ENCODE peak calls at places on chromosome 7, in nine cellular contexts. One of them, this sample, is unnamed.

GRCh38 chr7:114084381-114085312 is 165.8 kb upstream of the PPP1R3A start:
- DNase-seq in H9: peak
- DNase-seq in upper lobe of right lung: peak
- DNase-seq in body of pancreas: peak
- DNase-seq in H1: peak
- DNase-seq in WERI-Rb-1: peak
- DNase-seq in dorsolateral prefrontal cortex: no peak
- DNase-seq in substantia nigra: no peak
- DNase-seq in CD4-positive, alpha-beta memory T cell: no peak
- DNase-seq in this sample: no peak

GRCh38 chr7:79064187-79064823 is 389.2 kb downstream of the MAGI2 start:
- DNase-seq in WERI-Rb-1: no peak
- DNase-seq in upper lobe of right lung: no peak
- DNase-seq in body of pancreas: no peak
- DNase-seq in dorsolateral prefrontal cortex: no peak
- DNase-seq in H9: no peak
- DNase-seq in CD4-positive, alpha-beta memory T cell: no peak
- DNase-seq in H1: no peak
- DNase-seq in substantia nigra: no peak
- DNase-seq in this sample: no peak

GRCh38 chr7:2049111-2049781 is 183.5 kb downstream of the MAD1L1 start:
- DNase-seq in H1: no peak
- DNase-seq in CD4-positive, alpha-beta memory T cell: no peak
- DNase-seq in body of pancreas: no peak
- DNase-seq in H9: no peak
- DNase-seq in substantia nigra: no peak
- DNase-seq in dorsolateral prefrontal cortex: no peak
- DNase-seq in upper lobe of right lung: no peak
- DNase-seq in WERI-Rb-1: no peak
- DNase-seq in this sample: no peak

GRCh38 chr7:50793115-50793946 is 10.6 kb upstream of the GRB10 start:
- DNase-seq in H1: peak
- DNase-seq in upper lobe of right lung: peak
- DNase-seq in substantia nigra: no peak
- DNase-seq in dorsolateral prefrontal cortex: peak
- DNase-seq in H9: peak
- DNase-seq in CD4-positive, alpha-beta memory T cell: peak
- DNase-seq in WERI-Rb-1: peak
- DNase-seq in body of pancreas: peak
- DNase-seq in this sample: no peak

GRCh38 chr7:121084748-121085336 is 96.3 kb downstream of the CPED1 start:
- DNase-seq in H9: no peak
- DNase-seq in WERI-Rb-1: no peak
- DNase-seq in body of pancreas: no peak
- DNase-seq in dorsolateral prefrontal cortex: no peak
- DNase-seq in CD4-positive, alpha-beta memory T cell: no peak
- DNase-seq in upper lobe of right lung: no peak
- DNase-seq in H1: no peak
- DNase-seq in substantia nigra: no peak
- DNase-seq in this sample: peak

GRCh38 chr7:118104812-118105441 is 79.0 kb upstream of the LSM8 start:
- DNase-seq in CD4-positive, alpha-beta memory T cell: no peak
- DNase-seq in H9: no peak
- DNase-seq in WERI-Rb-1: no peak
- DNase-seq in substantia nigra: no peak
- DNase-seq in H1: no peak
- DNase-seq in upper lobe of right lung: no peak
- DNase-seq in dorsolateral prefrontal cortex: no peak
- DNase-seq in body of pancreas: no peak
- DNase-seq in this sample: no peak

GRCh38 chr7:87339373-87339897 is 6.0 kb upstream of the CROT start:
- DNase-seq in upper lobe of right lung: no peak
- DNase-seq in H1: no peak
- DNase-seq in H9: no peak
- DNase-seq in substantia nigra: no peak
- DNase-seq in dorsolateral prefrontal cortex: no peak
- DNase-seq in body of pancreas: no peak
- DNase-seq in WERI-Rb-1: no peak
- DNase-seq in CD4-positive, alpha-beta memory T cell: no peak
- DNase-seq in this sample: no peak

GRCh38 chr7:38424750-38425463 is 151.5 kb upstream of the TARP start:
- DNase-seq in CD4-positive, alpha-beta memory T cell: peak
- DNase-seq in H9: no peak
- DNase-seq in dorsolateral prefrontal cortex: no peak
- DNase-seq in H1: no peak
- DNase-seq in WERI-Rb-1: no peak
- DNase-seq in substantia nigra: no peak
- DNase-seq in body of pancreas: no peak
- DNase-seq in upper lobe of right lung: no peak
- DNase-seq in this sample: no peak

GRCh38 chr7:10022957-10023356 is 950.7 kb upstream of the PHF14 start:
- DNase-seq in H1: no peak
- DNase-seq in substantia nigra: no peak
- DNase-seq in upper lobe of right lung: no peak
- DNase-seq in WERI-Rb-1: peak
- DNase-seq in dorsolateral prefrontal cortex: no peak
- DNase-seq in CD4-positive, alpha-beta memory T cell: no peak
- DNase-seq in H9: peak
- DNase-seq in body of pancreas: peak
- DNase-seq in this sample: no peak

GRCh38 chr7:156475179-156475578 is 165.4 kb upstream of the RNF32 start:
- DNase-seq in body of pancreas: no peak
- DNase-seq in WERI-Rb-1: no peak
- DNase-seq in H1: peak
- DNase-seq in dorsolateral prefrontal cortex: no peak
- DNase-seq in substantia nigra: no peak
- DNase-seq in upper lobe of right lung: no peak
- DNase-seq in CD4-positive, alpha-beta memory T cell: no peak
- DNase-seq in H9: no peak
- DNase-seq in this sample: no peak

GRCh38 chr7:65892832-65893231 is 20.0 kb downstream of the VKORC1L1 start:
- DNase-seq in upper lobe of right lung: no peak
- DNase-seq in WERI-Rb-1: no peak
- DNase-seq in H9: no peak
- DNase-seq in CD4-positive, alpha-beta memory T cell: no peak
- DNase-seq in body of pancreas: no peak
- DNase-seq in dorsolateral prefrontal cortex: no peak
- DNase-seq in substantia nigra: no peak
- DNase-seq in H1: no peak
- DNase-seq in this sample: no peak

DNA sequence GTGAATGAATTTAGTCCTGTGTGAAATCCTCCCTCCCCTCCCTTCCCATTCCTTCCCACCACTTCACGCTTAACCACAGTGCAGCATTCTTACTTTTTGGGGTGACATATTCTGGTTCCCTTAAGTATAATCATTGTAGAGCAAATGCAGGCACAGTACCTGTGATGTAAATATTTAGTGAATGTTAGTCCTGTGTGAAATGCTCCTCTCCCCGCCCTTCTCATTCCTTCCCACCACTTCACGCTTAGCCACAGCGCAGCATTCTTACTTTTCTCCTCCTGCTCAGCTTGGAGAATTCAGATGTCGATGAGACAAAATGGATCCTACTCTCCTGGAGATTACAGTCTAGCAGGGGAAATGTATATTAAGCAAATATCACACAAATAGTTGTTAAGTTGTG is 258.8 kb downstream of the EXOC4 start:
- DNase-seq in H9: no peak
- DNase-seq in H1: no peak
- DNase-seq in CD4-positive, alpha-beta memory T cell: no peak
- DNase-seq in upper lobe of right lung: no peak
- DNase-seq in substantia nigra: no peak
- DNase-seq in dorsolateral prefrontal cortex: no peak
- DNase-seq in body of pancreas: no peak
- DNase-seq in WERI-Rb-1: no peak
- DNase-seq in this sample: no peak
- H3K27ac ChIP-seq in H9: no peak
- H3K27ac ChIP-seq in H1: no peak
- H3K27ac ChIP-seq in CD4-positive, alpha-beta memory T cell: no peak
- H3K27ac ChIP-seq in upper lobe of right lung: no peak
- H3K27ac ChIP-seq in substantia nigra: no peak
- H3K27ac ChIP-seq in dorsolateral prefrontal cortex: no peak
- H3K27ac ChIP-seq in body of pancreas: no peak
- H3K27ac ChIP-seq in WERI-Rb-1: no peak
- H3K27ac ChIP-seq in this sample: no peak

GRCh38 chr7:135159359-135160087 is 11.0 kb downstream of the CYREN start:
- DNase-seq in upper lobe of right lung: no peak
- DNase-seq in CD4-positive, alpha-beta memory T cell: no peak
- DNase-seq in substantia nigra: no peak
- DNase-seq in dorsolateral prefrontal cortex: no peak
- DNase-seq in H1: no peak
- DNase-seq in WERI-Rb-1: no peak
- DNase-seq in body of pancreas: no peak
- DNase-seq in H9: no peak
- DNase-seq in this sample: no peak
- H3K27ac ChIP-seq in upper lobe of right lung: peak
- H3K27ac ChIP-seq in CD4-positive, alpha-beta memory T cell: no peak
- H3K27ac ChIP-seq in substantia nigra: no peak
- H3K27ac ChIP-seq in dorsolateral prefrontal cortex: peak
- H3K27ac ChIP-seq in H1: no peak
- H3K27ac ChIP-seq in WERI-Rb-1: no peak
- H3K27ac ChIP-seq in body of pancreas: peak
- H3K27ac ChIP-seq in H9: no peak
- H3K27ac ChIP-seq in this sample: peak

DNA sequence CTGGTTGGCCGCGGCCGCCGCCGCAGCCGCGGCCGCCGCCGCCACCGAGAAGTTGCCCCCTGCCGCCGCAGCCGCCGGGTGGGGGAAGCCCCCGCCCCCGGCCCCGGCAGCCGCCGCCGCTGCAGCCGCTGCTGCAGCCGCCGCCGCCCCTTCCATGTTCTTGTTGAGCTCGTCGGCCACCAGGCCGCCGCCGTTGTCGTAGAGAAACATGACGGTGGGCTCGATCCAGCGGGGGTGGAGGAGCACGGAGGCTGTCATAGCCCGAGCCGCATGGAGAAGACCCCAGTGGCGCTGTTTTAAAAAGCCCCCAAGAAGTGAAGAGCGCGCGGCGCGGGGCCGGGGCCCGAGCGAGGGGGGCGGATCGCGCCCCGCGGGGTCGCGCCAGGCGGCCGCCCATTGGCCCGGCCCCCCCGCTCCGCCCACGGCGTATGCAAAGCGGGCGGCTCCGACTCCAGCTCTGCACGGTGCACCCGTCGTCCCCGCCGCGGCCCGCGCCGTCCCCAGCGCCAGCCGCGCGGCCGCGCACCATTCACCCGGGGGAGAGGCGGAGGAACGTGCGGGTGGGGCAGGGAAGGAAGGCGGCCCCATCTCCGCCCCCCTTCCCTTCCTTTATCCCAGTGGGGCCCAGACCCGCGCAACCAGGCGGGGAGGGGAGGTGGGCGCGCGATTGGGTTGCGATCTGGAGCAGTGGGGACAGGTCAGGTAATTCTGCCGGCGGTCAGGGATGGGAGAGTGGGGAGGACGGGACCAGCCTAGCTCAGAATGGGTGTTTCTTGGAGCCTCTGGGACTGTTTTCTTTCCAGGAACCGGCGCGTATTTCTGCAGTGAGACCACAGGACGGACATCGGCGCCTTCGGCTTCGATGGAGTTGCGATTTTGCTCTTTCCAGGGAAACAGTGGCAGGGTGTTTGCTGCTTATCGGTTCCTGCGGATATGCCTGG is at the start of gene HOXA13:
- DNase-seq in H1: peak
- DNase-seq in body of pancreas: no peak
- DNase-seq in H9: peak
- DNase-seq in WERI-Rb-1: peak
- DNase-seq in upper lobe of right lung: peak
- DNase-seq in dorsolateral prefrontal cortex: no peak
- DNase-seq in CD4-positive, alpha-beta memory T cell: no peak
- DNase-seq in substantia nigra: no peak
- DNase-seq in this sample: no peak
- H3K27ac ChIP-seq in H1: no peak
- H3K27ac ChIP-seq in body of pancreas: no peak
- H3K27ac ChIP-seq in H9: no peak
- H3K27ac ChIP-seq in WERI-Rb-1: no peak
- H3K27ac ChIP-seq in upper lobe of right lung: no peak
- H3K27ac ChIP-seq in dorsolateral prefrontal cortex: no peak
- H3K27ac ChIP-seq in CD4-positive, alpha-beta memory T cell: no peak
- H3K27ac ChIP-seq in substantia nigra: no peak
- H3K27ac ChIP-seq in this sample: peak

GRCh38 chr7:134988161-134988560 is 1.9 kb downstream of the AGBL3 start:
- DNase-seq in dorsolateral prefrontal cortex: no peak
- DNase-seq in H9: no peak
- DNase-seq in CD4-positive, alpha-beta memory T cell: no peak
- DNase-seq in WERI-Rb-1: no peak
- DNase-seq in H1: no peak
- DNase-seq in body of pancreas: no peak
- DNase-seq in substantia nigra: no peak
- DNase-seq in upper lobe of right lung: no peak
- DNase-seq in this sample: no peak

GRCh38 chr7:134991469-134992339 is 5.4 kb downstream of the AGBL3 start:
- DNase-seq in substantia nigra: no peak
- DNase-seq in H9: no peak
- DNase-seq in upper lobe of right lung: no peak
- DNase-seq in CD4-positive, alpha-beta memory T cell: no peak
- DNase-seq in H1: no peak
- DNase-seq in body of pancreas: peak
- DNase-seq in WERI-Rb-1: no peak
- DNase-seq in dorsolateral prefrontal cortex: no peak
- DNase-seq in this sample: no peak

GRCh38 chr7:134986363-134987231 is at the start of gene AGBL3:
- DNase-seq in upper lobe of right lung: peak
- DNase-seq in CD4-positive, alpha-beta memory T cell: peak
- DNase-seq in WERI-Rb-1: peak
- DNase-seq in dorsolateral prefrontal cortex: peak
- DNase-seq in H9: peak
- DNase-seq in body of pancreas: peak
- DNase-seq in H1: peak
- DNase-seq in substantia nigra: peak
- DNase-seq in this sample: peak

GRCh38 chr7:134985894-134986362 is 380 bp upstream of the AGBL3 start:
- DNase-seq in WERI-Rb-1: no peak
- DNase-seq in body of pancreas: no peak
- DNase-seq in CD4-positive, alpha-beta memory T cell: no peak
- DNase-seq in H1: no peak
- DNase-seq in substantia nigra: no peak
- DNase-seq in H9: no peak
- DNase-seq in upper lobe of right lung: no peak
- DNase-seq in dorsolateral prefrontal cortex: no peak
- DNase-seq in this sample: no peak
- H3K27ac ChIP-seq in WERI-Rb-1: peak
- H3K27ac ChIP-seq in body of pancreas: peak
- H3K27ac ChIP-seq in CD4-positive, alpha-beta memory T cell: peak
- H3K27ac ChIP-seq in H1: no peak
- H3K27ac ChIP-seq in substantia nigra: peak
- H3K27ac ChIP-seq in H9: no peak
- H3K27ac ChIP-seq in upper lobe of right lung: peak
- H3K27ac ChIP-seq in dorsolateral prefrontal cortex: peak
- H3K27ac ChIP-seq in this sample: peak

This sample was measured in epithelial cell of prostate.